ENCODE peak calls at places on chromosome 21, in eight cellular contexts. Y is B cell, L is progenitor cell of endocrine pancreas, G is suprapubic skin, S is GM12864, B is tibial artery, W is sigmoid colon, I is bronchial epithelial cell. A is an unnamed sample.

GRCh38 chr21:20523191-20523590 is 475.0 kb upstream of the NCAM2 start:
- DNase-seq in W (no peak), Y (no peak), S (no peak), G (no peak), B (no peak), I (no peak), L (no peak), A (no peak)

GRCh38 chr21:43299441-43300277 is 127.3 kb downstream of the SIK1 start:
- DNase-seq in L (no peak), Y (no peak), I (no peak), B (no peak), W (no peak), G (no peak), S (no peak), A (no peak)

GRCh38 chr21:16563111-16563510 is 833.3 kb downstream of the USP25 start:
- DNase-seq in S (no peak), W (no peak), I (no peak), G (no peak), L (no peak), B (no peak), Y (no peak), A (no peak)

GRCh38 chr21:36385233-36385908 is at the start of gene CHAF1B:
- DNase-seq in B (peak; percentile 56), I (peak; percentile 59), L (peak; percentile 79), W (peak; percentile 85), Y (peak; percentile 72), G (peak; percentile 86), S (no peak), A (peak; percentile 51)

GRCh38 chr21:42829417-42829816 is 49.9 kb downstream of the WDR4 start:
- DNase-seq in S (no peak), L (no peak), I (no peak), Y (no peak), B (no peak), G (no peak), W (peak; percentile 33), A (no peak)

GRCh38 chr21:44697811-44698734 is 1.1 kb downstream of the KRTAP10-12 start:
- DNase-seq in Y (no peak), S (no peak), B (no peak), G (no peak), L (no peak), I (no peak), W (no peak), A (no peak)

GRCh38 chr21:42819861-42820512 is 59.4 kb downstream of the WDR4 start:
- DNase-seq in W (no peak), B (no peak), G (no peak), I (no peak), S (no peak), L (no peak), Y (no peak), A (no peak)

GRCh38 chr21:28215214-28215954 is 777.3 kb downstream of the LTN1 start:
- DNase-seq in I (peak; percentile 95), Y (no peak), B (peak; percentile 27), W (no peak), S (no peak), L (no peak), G (no peak), A (no peak)

GRCh38 chr21:32278068-32278467 is 781 bp downstream of the MIS18A start:
- DNase-seq in S (no peak), G (no peak), W (no peak), I (peak; percentile 8), L (no peak), Y (no peak), B (no peak), A (no peak)

GRCh38 chr21:34705032-34705431 is 36.2 kb downstream of the CLIC6 start:
- DNase-seq in Y (no peak), I (peak; percentile 85), G (no peak), W (no peak), L (no peak), B (no peak), S (no peak), A (no peak)

GRCh38 chr21:34994646-34995631 is 54.2 kb downstream of the RUNX1 start:
- DNase-seq in B (peak; percentile 49), S (no peak), L (no peak), G (no peak), I (no peak), W (no peak), Y (no peak), A (no peak)

GRCh38 chr21:36156815-36157670 is at the start of gene DOP1B:
- DNase-seq in W (no peak), I (no peak), G (peak; percentile 82), S (no peak), Y (peak; percentile 63), B (no peak), L (no peak), A (no peak)

GRCh38 chr21:29365636-29366305 is 67.0 kb downstream of the BACH1 start:
- DNase-seq in B (no peak), L (no peak), I (no peak), W (no peak), S (no peak), G (no peak), Y (no peak), A (no peak)

GRCh38 chr21:31117046-31117916 is 79.0 kb upstream of the KRTAP19-8 start:
- DNase-seq in W (no peak), I (peak; percentile 86), Y (no peak), B (no peak), S (no peak), L (no peak), G (no peak), A (no peak)

GRCh38 chr21:29018540-29018939 is 609 bp downstream of the RWDD2B start:
- DNase-seq in Y (no peak), L (no peak), G (no peak), B (no peak), S (no peak), I (no peak), W (no peak), A (no peak)

GRCh38 chr21:35398366-35398982 is 349.4 kb upstream of the RUNX1 start:
- DNase-seq in B (no peak), S (no peak), Y (no peak), L (no peak), W (no peak), G (no peak), I (no peak), A (no peak)

GRCh38 chr21:34135330-34135729 is 62.0 kb downstream of the MRPS6 start:
- DNase-seq in B (no peak), G (no peak), W (no peak), I (no peak), L (no peak), Y (no peak), S (no peak), A (no peak)

GRCh38 chr21:24045775-24046215 is 1561.5 kb downstream of the MRPL39 start:
- DNase-seq in W (peak; percentile 70), G (peak; percentile 80), S (no peak), B (peak; percentile 65), L (no peak), I (no peak), Y (no peak), A (peak; percentile 33)
- TF ChIP-seq CTCF in W (no peak), G (no peak), S (peak; percentile 24), B (no peak), L (peak; percentile 49), I (no peak), Y (peak; percentile 34), A (no peak)

GRCh38 chr21:37619464-37619974 is 252.9 kb downstream of the DYRK1A start:
- DNase-seq in W (no peak), Y (no peak), L (no peak), G (no peak), B (no peak), S (no peak), I (peak; percentile 67), A (no peak)
- TF ChIP-seq CTCF in W (no peak), Y (no peak), L (no peak), G (no peak), B (no peak), S (no peak), I (no peak), A (no peak)

DNA sequence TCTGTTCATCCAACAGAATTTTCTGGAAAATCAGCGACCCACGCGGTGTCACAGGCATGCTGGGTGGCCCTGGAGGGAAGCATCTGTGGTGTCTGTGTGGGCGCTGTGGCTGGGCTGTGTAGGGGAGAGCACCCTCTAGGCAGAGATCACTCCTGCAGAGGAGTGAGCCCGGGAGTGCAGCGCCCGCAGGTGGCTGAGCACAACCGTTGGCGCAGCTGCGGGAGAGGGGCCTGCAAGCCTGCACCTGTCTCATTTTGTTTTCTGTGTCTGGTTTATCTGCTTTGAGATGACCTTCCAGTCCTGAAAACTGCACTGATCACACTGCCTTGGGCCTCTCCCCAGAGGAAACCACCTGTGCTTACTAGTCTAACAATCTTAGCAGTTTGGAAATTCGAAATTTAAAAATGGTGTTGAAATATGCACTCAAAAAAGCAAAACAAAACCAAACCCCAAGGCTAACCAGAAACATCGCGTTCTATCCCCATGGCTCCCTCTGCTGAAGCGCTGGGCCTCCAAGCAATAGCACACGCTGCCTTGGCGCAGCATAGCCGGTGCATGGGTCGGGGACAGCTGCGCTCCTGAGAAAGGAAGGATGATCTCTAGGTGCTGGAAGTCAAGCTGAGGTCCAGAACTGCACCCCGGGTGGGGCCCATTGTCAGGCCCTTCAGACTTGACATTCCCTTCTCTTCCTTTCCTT is 4.8 kb downstream of the FAM3B start:
- DNase-seq in B (no peak), Y (no peak), G (no peak), S (no peak), L (no peak), W (no peak), I (no peak), A (no peak)
- TF ChIP-seq CTCF in B (no peak), Y (no peak), G (no peak), S (no peak), L (no peak), W (no peak), I (no peak), A (no peak)

DNA sequence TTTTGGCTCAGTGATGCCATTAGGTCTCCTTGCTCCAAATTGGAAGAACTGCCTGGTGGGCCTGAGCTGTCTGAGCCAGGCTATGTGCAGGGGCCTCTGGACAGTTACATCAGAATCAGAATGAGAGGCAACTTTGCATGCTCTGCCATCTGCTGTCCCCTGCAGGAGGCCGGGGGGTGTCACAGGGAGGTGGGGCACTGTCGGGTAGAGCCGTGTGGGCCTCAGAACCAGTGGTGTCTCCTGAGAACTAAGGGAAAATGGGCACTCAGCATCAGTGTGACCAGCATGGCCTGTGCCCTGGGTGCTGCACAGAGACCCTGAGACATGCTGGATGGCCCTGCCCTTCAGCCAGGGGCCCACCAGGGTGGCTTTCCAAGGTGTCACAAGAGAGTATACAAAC is 47.0 kb upstream of the COL6A1 start:
- DNase-seq in G (no peak), S (no peak), B (no peak), W (no peak), L (no peak), I (no peak), Y (no peak), A (no peak)
- TF ChIP-seq CTCF in G (no peak), S (no peak), B (no peak), W (no peak), L (no peak), I (no peak), Y (no peak), A (no peak)